ENCODE peak calls at places on chromosome 14, in eight cellular contexts. Q is neural crest cell; S is Calu3; Z is GM13977; B is CD4-positive, alpha-beta T cell; Y is tibial artery; L is body of pancreas; G is fibroblast of pulmonary artery. U is an unnamed sample.

GRCh38 chr14:98701377-98701776 is 570.6 kb downstream of the BCL11B start:
- DNase-seq in Y (no peak), Z (no peak), S (no peak), Q (no peak), L (no peak), G (no peak), B (no peak), U (no peak)

GRCh38 chr14:88895116-88895515 is 70.7 kb downstream of the TTC8 start:
- DNase-seq in L (no peak), Y (no peak), G (peak), Z (no peak), Q (no peak), B (no peak), S (no peak), U (no peak)

GRCh38 chr14:95727084-95727700 is 13.3 kb upstream of the TCL1A start:
- DNase-seq in Y (no peak), L (peak), S (no peak), Z (no peak), Q (no peak), B (no peak), G (no peak), U (no peak)

GRCh38 chr14:92453691-92454090 is 59.9 kb upstream of the RIN3 start:
- DNase-seq in B (no peak), Z (no peak), G (no peak), S (no peak), Q (no peak), Y (no peak), L (no peak), U (no peak)

GRCh38 chr14:102203382-102203781 is 63.7 kb downstream of the WDR20 start:
- DNase-seq in Z (no peak), B (no peak), S (no peak), Y (no peak), L (no peak), G (no peak), Q (no peak), U (no peak)

GRCh38 chr14:95619785-95620417 is 66.3 kb upstream of the TCL1B start:
- DNase-seq in Y (no peak), Z (no peak), B (no peak), L (no peak), Q (no peak), G (no peak), S (no peak), U (no peak)

GRCh38 chr14:69682607-69683263 is 71.3 kb downstream of the SUSD6 start:
- DNase-seq in Q (no peak), Z (no peak), G (peak), S (no peak), L (no peak), Y (no peak), B (no peak), U (no peak)

GRCh38 chr14:30482270-30482669 is 76.7 kb upstream of the G2E3 start:
- DNase-seq in G (no peak), Z (no peak), S (no peak), B (no peak), Q (no peak), Y (no peak), L (no peak), U (no peak)

GRCh38 chr14:73259837-73260236 is 22.5 kb downstream of the PAPLN start:
- DNase-seq in Z (no peak), G (no peak), Q (no peak), Y (no peak), S (no peak), B (no peak), L (no peak), U (no peak)

GRCh38 chr14:104769324-104770071 is 16.6 kb downstream of the SIVA1 start:
- DNase-seq in Q (no peak), G (no peak), Z (no peak), B (no peak), L (no peak), Y (no peak), S (no peak), U (no peak)

GRCh38 chr14:70731447-70732239 is 77.7 kb downstream of the MAP3K9 start:
- DNase-seq in G (no peak), Y (no peak), B (no peak), Q (no peak), Z (no peak), L (no peak), S (no peak), U (no peak)

GRCh38 chr14:35878272-35879140 is 52.4 kb downstream of the BRMS1L start:
- DNase-seq in B (no peak), S (peak), Z (no peak), Q (no peak), Y (no peak), G (peak), L (peak), U (no peak)

GRCh38 chr14:103724116-103724515 is 8.5 kb downstream of the ZFYVE21 start:
- DNase-seq in G (peak), L (peak), S (no peak), B (no peak), Y (peak), Z (no peak), Q (no peak), U (no peak)

GRCh38 chr14:25049559-25050493 is at the start of gene STXBP6:
- DNase-seq in B (no peak), G (peak), Z (peak), L (peak), S (peak), Q (peak), Y (peak), U (peak)

GRCh38 chr14:100872641-100873071 is 30.9 kb downstream of the RTL1 start:
- DNase-seq in L (no peak), S (no peak), Y (no peak), B (no peak), G (no peak), Z (no peak), Q (no peak), U (no peak)

GRCh38 chr14:92586001-92586947 is 72.7 kb downstream of the RIN3 start:
- DNase-seq in G (peak), B (no peak), Q (no peak), Y (peak), L (no peak), S (no peak), Z (no peak), U (no peak)

GRCh38 chr14:103527408-103528157 is 1.4 kb upstream of the TRMT61A start:
- DNase-seq in L (no peak), Q (no peak), G (no peak), B (no peak), Z (peak), S (no peak), Y (no peak), U (peak)

GRCh38 chr14:52844262-52845060 is 53.1 kb upstream of the GNPNAT1 start:
- DNase-seq in S (no peak), Q (no peak), Z (no peak), G (no peak), B (no peak), L (no peak), Y (peak), U (no peak)

GRCh38 chr14:99986416-99986815 is 78.8 kb upstream of the EVL start:
- DNase-seq in Q (no peak), B (no peak), Y (no peak), G (no peak), Z (no peak), S (no peak), L (no peak), U (no peak)

GRCh38 chr14:30550335-30550734 is 8.6 kb upstream of the G2E3 start:
- DNase-seq in L (no peak), G (peak), Q (no peak), B (no peak), Z (no peak), Y (no peak), S (no peak), U (no peak)

GRCh38 chr14:78921856-78922255 is 751.7 kb downstream of the NRXN3 start:
- DNase-seq in G (peak), Z (no peak), Y (no peak), L (no peak), Q (no peak), S (no peak), B (no peak), U (no peak)

GRCh38 chr14:39430762-39431415 is 1.3 kb downstream of the FBXO33 start:
- DNase-seq in G (no peak), L (no peak), S (no peak), Y (no peak), Z (no peak), Q (no peak), B (no peak), U (no peak)

GRCh38 chr14:65153101-65153500 is 50.8 kb upstream of the MAX start:
- DNase-seq in Z (no peak), L (no peak), Y (no peak), Q (no peak), S (no peak), G (no peak), B (no peak), U (no peak)

GRCh38 chr14:73491977-73492552 is 1.3 kb downstream of the RIOX1 start:
- DNase-seq in S (no peak), B (no peak), Z (no peak), G (no peak), Q (no peak), L (no peak), Y (no peak), U (no peak)

GRCh38 chr14:52918486-52918885 is 32.4 kb downstream of the FERMT2 start:
- DNase-seq in B (peak), Z (peak), Y (no peak), L (no peak), S (no peak), Q (no peak), G (peak), U (peak)

GRCh38 chr14:30607156-30607780 is 14.9 kb upstream of the SCFD1 start:
- DNase-seq in Y (no peak), G (no peak), B (no peak), L (no peak), Q (no peak), Z (no peak), S (no peak), U (no peak)

GRCh38 chr14:95098984-95099599 is 58.2 kb downstream of the DICER1 start:
- DNase-seq in G (peak), B (peak), Y (peak), Z (no peak), S (peak), Q (peak), L (peak), U (no peak)

GRCh38 chr14:35420036-35420811 is 15.7 kb upstream of the NFKBIA start:
- DNase-seq in L (no peak), G (peak), Z (no peak), B (no peak), Y (no peak), S (no peak), Q (no peak), U (no peak)

GRCh38 chr14:39434401-39434800 is 2.2 kb upstream of the FBXO33 start:
- DNase-seq in Q (no peak), G (peak), B (no peak), S (no peak), L (no peak), Y (no peak), Z (no peak), U (no peak)

GRCh38 chr14:67572608-67573007 is 27.5 kb downstream of the PIGH start:
- DNase-seq in Q (no peak), L (no peak), S (no peak), Y (no peak), G (no peak), B (no peak), Z (no peak), U (no peak)

GRCh38 chr14:100591453-100592371 is 4.5 kb upstream of the BEGAIN start:
- DNase-seq in Z (no peak), B (no peak), L (peak), S (no peak), Y (no peak), G (no peak), Q (no peak), U (no peak)

GRCh38 chr14:68359862-68360552 is 432.9 kb downstream of the ZFP36L1 start:
- DNase-seq in L (peak), G (peak), Z (peak), B (no peak), S (peak), Q (no peak), Y (peak), U (no peak)

GRCh38 chr14:66237701-66238100 is 248.5 kb upstream of the CCDC196 start:
- DNase-seq in G (no peak), Z (no peak), S (no peak), L (no peak), B (no peak), Q (no peak), Y (no peak), U (no peak)
- TF ChIP-seq CTCF in G (no peak), Z (no peak), S (no peak), L (no peak), B (no peak), Q (no peak), Y (no peak), U (no peak)

GRCh38 chr14:59882957-59883356 is 12.4 kb upstream of the RTN1 start:
- DNase-seq in L (no peak), B (no peak), S (no peak), G (peak), Y (no peak), Z (no peak), Q (no peak), U (no peak)
- TF ChIP-seq CTCF in L (no peak), B (no peak), S (peak), G (peak), Y (no peak), Z (no peak), Q (peak), U (no peak)

DNA sequence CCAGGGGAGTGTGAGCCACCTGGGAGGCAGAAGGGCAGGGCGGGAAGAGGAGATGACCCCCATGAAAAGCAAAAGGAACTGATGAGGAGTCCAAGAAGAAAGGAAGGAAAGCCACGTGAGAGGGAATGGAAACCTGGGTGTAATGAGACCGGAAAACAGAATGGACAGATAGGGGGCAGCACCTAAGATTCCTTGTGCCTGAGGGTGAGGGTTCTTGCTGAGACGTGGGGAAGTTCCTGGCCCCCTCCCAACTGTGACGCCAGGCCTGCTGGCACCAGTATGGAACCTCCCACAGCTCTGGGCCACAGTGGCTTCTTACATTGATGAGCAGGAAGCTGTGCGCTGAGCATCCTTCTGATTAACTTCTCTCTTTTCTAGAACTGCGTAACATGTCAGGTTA is 30.8 kb downstream of the TTC7B start:
- DNase-seq in Q (no peak), B (no peak), Z (no peak), G (peak), L (peak), Y (peak), S (no peak), U (no peak)
- TF ChIP-seq CTCF in Q (no peak), B (no peak), Z (no peak), G (peak), L (no peak), Y (no peak), S (no peak), U (no peak)

GRCh38 chr14:74502236-74503019 is 8.9 kb downstream of the ISCA2 start:
- DNase-seq in Y (peak), B (no peak), S (peak), Q (peak), Z (peak), L (no peak), G (peak), U (peak)
- TF ChIP-seq CTCF in Y (peak), B (no peak), S (peak), Q (peak), Z (peak), L (no peak), G (peak), U (peak)

DNA sequence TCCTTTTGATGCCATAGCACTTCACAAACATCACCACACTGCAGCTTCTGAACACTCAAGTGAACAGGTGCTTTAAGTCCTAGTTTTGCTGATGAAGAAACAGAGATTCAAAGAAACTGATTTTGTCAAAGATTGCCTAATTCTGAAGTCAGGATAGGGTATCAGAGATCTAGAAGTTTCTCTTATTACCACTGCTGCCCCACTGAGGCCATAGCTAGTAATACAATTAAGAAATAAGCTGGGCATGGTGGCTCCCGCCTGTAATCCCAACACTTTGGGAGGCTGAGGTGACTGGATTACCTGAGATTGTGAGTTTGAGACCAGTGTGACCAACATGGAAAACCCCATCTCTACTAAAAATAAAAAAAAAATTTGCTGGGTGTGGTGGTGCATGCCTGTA is 458.3 kb upstream of the SEL1L start:
- DNase-seq in B (no peak), Q (no peak), Z (no peak), G (peak), L (no peak), Y (no peak), S (no peak), U (no peak)
- TF ChIP-seq CTCF in B (no peak), Q (peak), Z (peak), G (peak), L (no peak), Y (no peak), S (no peak), U (no peak)

GRCh38 chr14:34064349-34064748 is 113.5 kb upstream of the EGLN3 start:
- DNase-seq in S (no peak), L (peak), Y (peak), Q (no peak), G (peak), B (no peak), Z (no peak), U (no peak)
- TF ChIP-seq CTCF in S (no peak), L (no peak), Y (no peak), Q (no peak), G (peak), B (no peak), Z (no peak), U (no peak)